ENCODE peak calls at places on chromosomes 16 and 17, in six cellular contexts. U, P, Z, T, F and Q are unnamed samples.

GRCh38 chr17:62668091-62668804 is 40.8 kb downstream of the MRC2 start:
- DNase-seq in U (peak; percentile 14), P (no peak), Z (peak; percentile 37), T (peak; percentile 72), F (no peak), Q (no peak)

GRCh38 chr16:25052161-25052511 is 37.0 kb upstream of the ARHGAP17 start:
- DNase-seq in U (no peak), P (no peak), Z (no peak), T (no peak), F (no peak), Q (no peak)

GRCh38 chr16:5069854-5070253 is 1.8 kb upstream of the ALG1 start:
- DNase-seq in U (no peak), P (no peak), Z (no peak), T (no peak), F (no peak), Q (no peak)

GRCh38 chr17:29214215-29215146 is 32.2 kb upstream of the CRYBA1 start:
- DNase-seq in U (peak; percentile 59), P (no peak), Z (no peak), T (no peak), F (no peak), Q (no peak)

GRCh38 chr16:11610121-11610505 is 23.4 kb upstream of the LITAF start:
- DNase-seq in U (peak; percentile 20), P (no peak), Z (no peak), T (no peak), F (no peak), Q (peak; percentile 62)

GRCh38 chr17:71081666-71082065 is 912.3 kb downstream of the KCNJ2 start:
- DNase-seq in U (no peak), P (no peak), Z (no peak), T (no peak), F (no peak), Q (no peak)

GRCh38 chr17:80212109-80212508 is 8.0 kb downstream of the SGSH start:
- DNase-seq in U (no peak), P (peak; percentile 48), Z (no peak), T (no peak), F (no peak), Q (peak; percentile 61)

GRCh38 chr16:1614226-1615102 is 2.3 kb downstream of the CRAMP1 start:
- DNase-seq in U (no peak), P (peak; percentile 66), Z (no peak), T (no peak), F (no peak), Q (peak; percentile 84)

GRCh38 chr16:13911871-13912270 is 8.1 kb upstream of the ERCC4 start:
- DNase-seq in U (no peak), P (no peak), Z (no peak), T (no peak), F (no peak), Q (no peak)

GRCh38 chr16:1150511-1150982 is 2.4 kb upstream of the CACNA1H start:
- DNase-seq in U (no peak), P (no peak), Z (no peak), T (no peak), F (no peak), Q (no peak)

GRCh38 chr16:87442581-87442966 is 50.2 kb downstream of the ZCCHC14 start:
- DNase-seq in U (no peak), P (no peak), Z (no peak), T (no peak), F (no peak), Q (no peak)

GRCh38 chr17:47316316-47316715 is 7.4 kb upstream of the EFCAB13 start:
- DNase-seq in U (no peak), P (no peak), Z (no peak), T (no peak), F (no peak), Q (no peak)

GRCh38 chr17:66673668-66674276 is 161.1 kb upstream of the CACNG5 start:
- DNase-seq in U (no peak), P (no peak), Z (no peak), T (no peak), F (peak; percentile 49), Q (no peak)
- H3K27ac ChIP-seq in U (peak overlapping the region; percentile 85), P (no peak overlapping the region), Z (no peak overlapping the region), T (peak overlapping the region; percentile 91), F (peak overlapping the region; percentile 80), Q (no peak overlapping the region)

GRCh38 chr17:12089809-12090384 is 69.2 kb downstream of the MAP2K4 start:
- DNase-seq in U (no peak), P (no peak), Z (no peak), T (no peak), F (no peak), Q (no peak)
- H3K27ac ChIP-seq in U (no peak overlapping the region), P (no peak overlapping the region), Z (no peak overlapping the region), T (no peak overlapping the region), F (no peak overlapping the region), Q (no peak overlapping the region)

GRCh38 chr17:64651889-64652288 is 10.2 kb downstream of the SMURF2 start:
- DNase-seq in U (no peak), P (no peak), Z (no peak), T (no peak), F (no peak), Q (no peak)

GRCh38 chr17:64655704-64656103 is 6.4 kb downstream of the SMURF2 start:
- DNase-seq in U (no peak), P (no peak), Z (no peak), T (no peak), F (no peak), Q (no peak)

GRCh38 chr17:64653985-64654355 is 8.1 kb downstream of the SMURF2 start:
- DNase-seq in U (no peak), P (no peak), Z (no peak), T (no peak), F (no peak), Q (no peak)

GRCh38 chr17:64657610-64658125 is 4.4 kb downstream of the SMURF2 start:
- DNase-seq in U (no peak), P (no peak), Z (no peak), T (no peak), F (no peak), Q (no peak)

DNA sequence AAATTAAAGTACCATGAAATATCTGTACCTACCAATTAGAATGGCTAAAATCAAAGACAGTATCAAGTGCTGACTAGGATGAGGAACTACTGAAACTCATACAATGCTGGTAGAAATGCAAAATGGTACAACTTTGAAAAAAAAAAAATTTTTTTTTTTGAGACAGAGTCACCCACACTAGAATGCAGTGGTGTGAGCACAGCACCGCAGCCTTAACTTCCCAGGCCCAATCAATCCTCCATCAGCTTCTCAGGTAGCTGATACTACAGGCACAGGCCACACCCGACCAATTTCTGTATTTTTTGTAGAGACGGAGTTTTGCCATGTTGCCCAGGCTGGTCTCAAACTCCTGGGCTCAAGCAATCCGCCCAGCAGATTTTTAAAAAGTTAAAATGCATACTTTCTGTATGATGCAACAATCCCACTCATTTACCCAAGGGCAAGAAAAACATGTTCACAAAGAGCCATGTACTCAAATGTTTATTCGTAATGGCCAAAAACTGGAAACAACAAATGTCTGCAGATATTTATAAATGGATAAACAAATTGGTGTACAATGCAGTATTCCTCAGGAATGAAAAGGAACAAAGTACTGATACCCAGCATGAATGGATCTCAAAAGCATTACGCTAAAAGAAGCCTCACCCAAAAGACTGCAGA is 8.7 kb downstream of the SMURF2 start:
- DNase-seq in U (no peak), P (no peak), Z (no peak), T (no peak), F (no peak), Q (no peak)
- H3K27ac ChIP-seq in U (no peak overlapping the region), P (no peak overlapping the region), Z (no peak overlapping the region), T (no peak overlapping the region), F (peak overlapping the region; percentile 75), Q (no peak overlapping the region)

GRCh38 chr17:27345141-27345904 is 51.4 kb downstream of the WSB1 start:
- DNase-seq in U (no peak), P (no peak), Z (no peak), T (no peak), F (no peak), Q (no peak)
- H3K27ac ChIP-seq in U (no peak overlapping the region), P (no peak overlapping the region), Z (no peak overlapping the region), T (no peak overlapping the region), F (no peak overlapping the region), Q (no peak overlapping the region)

DNA sequence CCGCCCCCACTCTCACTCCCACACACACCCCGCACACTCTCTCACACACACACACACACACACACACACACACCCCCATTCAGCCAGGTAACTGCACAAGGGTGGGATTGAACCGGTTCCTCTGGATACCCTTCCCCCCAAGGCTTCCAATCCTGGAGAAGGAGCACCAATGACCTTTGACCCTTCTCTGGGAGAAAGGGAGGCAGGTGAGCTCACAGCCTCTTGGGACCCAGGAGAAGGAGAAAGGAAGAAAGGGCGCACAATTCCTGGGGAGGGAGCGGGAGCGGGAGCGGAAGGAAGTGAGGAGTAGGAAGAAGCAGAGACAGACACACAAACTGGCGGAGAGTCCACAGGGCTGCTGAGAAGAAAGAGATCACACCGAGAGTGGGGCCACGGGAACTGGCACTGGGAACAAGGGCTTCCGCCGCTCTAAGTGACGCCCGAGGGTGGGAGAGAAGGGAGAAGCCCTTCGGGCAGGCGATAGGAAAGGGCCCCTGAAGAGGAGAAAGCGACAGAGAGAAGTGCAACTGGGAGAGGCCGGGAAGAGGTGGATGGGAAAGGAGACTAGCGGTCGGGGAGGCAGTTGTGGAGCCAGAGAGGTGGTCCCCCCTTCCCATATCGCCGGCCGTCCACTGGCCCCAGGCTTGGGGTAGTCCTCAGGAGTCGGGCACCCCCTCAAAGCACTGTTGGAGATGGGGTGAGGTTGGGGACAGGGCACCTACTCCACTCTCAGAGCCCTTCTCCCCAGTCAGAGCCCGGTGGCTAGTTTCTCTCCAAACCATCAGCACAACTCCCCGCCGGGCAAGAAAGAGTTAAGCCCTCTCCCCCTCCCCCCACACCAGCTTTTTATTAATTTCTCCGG is 1.3 kb downstream of the SAMD14 start:
- DNase-seq in U (no peak), P (no peak), Z (no peak), T (no peak), F (no peak), Q (no peak)
- H3K27ac ChIP-seq in U (no peak overlapping the region), P (no peak overlapping the region), Z (peak overlapping the region; percentile 62), T (no peak overlapping the region), F (peak overlapping the region; percentile 78), Q (no peak overlapping the region)

DNA sequence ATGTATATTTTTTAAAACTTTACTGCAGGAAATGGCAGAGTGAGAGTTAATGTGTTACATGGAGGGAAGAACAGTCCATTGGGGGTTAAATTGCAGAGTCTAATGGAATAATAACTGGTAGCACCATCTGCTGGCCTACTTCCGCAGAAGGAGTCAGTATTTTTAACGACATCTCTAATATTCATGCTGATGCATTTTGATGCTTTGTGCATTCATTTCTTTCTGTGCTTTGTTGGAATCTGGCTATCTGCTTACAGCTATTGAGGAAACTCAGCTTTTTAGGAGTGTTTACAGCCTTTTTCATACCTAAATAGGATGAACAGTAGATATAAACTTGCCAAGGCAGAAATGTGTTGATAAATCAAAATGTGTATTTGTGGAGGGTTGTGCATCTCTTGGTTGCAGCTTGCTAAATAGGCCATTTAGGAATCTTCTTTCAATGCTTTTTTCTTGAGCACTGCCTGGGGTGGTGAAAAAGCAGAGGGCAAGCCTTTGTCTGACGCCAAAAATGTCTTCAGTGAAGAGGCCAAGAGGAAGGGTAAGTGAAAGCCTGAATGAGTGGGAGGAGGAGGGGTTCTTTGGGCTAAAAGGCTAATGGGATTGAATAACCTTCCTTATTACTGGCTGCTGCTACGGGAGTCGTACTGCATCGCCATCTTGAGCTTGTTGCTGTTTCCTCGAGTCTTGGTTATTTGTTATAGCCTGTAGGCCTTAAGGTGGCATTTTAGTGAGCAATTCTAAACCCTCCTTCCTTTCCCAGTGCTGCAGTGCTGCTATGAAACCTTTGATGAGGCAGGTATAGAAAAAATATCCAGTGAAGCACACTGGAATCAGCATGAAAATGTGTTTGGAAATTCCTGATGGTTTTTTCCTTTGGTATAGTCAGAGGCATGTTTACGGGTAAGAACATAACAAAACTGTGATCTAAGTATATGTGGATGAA is 153.3 kb downstream of the CHD9 start:
- DNase-seq in U (no peak), P (no peak), Z (no peak), T (no peak), F (peak; percentile 55), Q (no peak)
- H3K27ac ChIP-seq in U (peak overlapping the region; percentile 87), P (peak overlapping the region; percentile 66), Z (peak overlapping the region; percentile 68), T (peak overlapping the region; percentile 92), F (peak overlapping the region; percentile 95), Q (peak overlapping the region; percentile 83)

GRCh38 chr16:83305092-83305491 is 502.7 kb upstream of the HSBP1 start:
- DNase-seq in U (no peak), P (no peak), Z (no peak), T (no peak), F (no peak), Q (no peak)
- H3K27ac ChIP-seq in U (no peak overlapping the region), P (no peak overlapping the region), Z (no peak overlapping the region), T (no peak overlapping the region), F (no peak overlapping the region), Q (no peak overlapping the region)